ENCODE peak calls at places on chromosomes 7 and 10, in four cellular contexts. D is OCI-LY7, P is thoracic aorta, H is colonic mucosa. V is an unnamed sample.

GRCh38 chr10:10591682-10592412 is 425.8 kb upstream of the CELF2 start:
- DNase-seq in D (no peak), P (no peak), H (no peak), V (no peak)

GRCh38 chr7:2619120-2619519 is 12.7 kb upstream of the TTYH3 start:
- DNase-seq in D (no peak), P (no peak), H (no peak), V (no peak)

GRCh38 chr7:149637911-149638565 is 135.3 kb downstream of the ZNF467 start:
- DNase-seq in D (no peak), P (no peak), H (no peak), V (no peak)

GRCh38 chr10:58143944-58144343 is 123.8 kb downstream of the IPMK start:
- DNase-seq in D (no peak), P (no peak), H (no peak), V (no peak)

GRCh38 chr10:119306964-119307363 is 99.6 kb downstream of the GRK5 start:
- DNase-seq in D (no peak), P (no peak), H (no peak), V (no peak)

GRCh38 chr7:151339651-151340377 is 1.8 kb upstream of the NUB1 start:
- DNase-seq in D (no peak), P (no peak), H (no peak), V (no peak)

GRCh38 chr10:47344996-47345870 is 2.9 kb upstream of the RBP3 start:
- DNase-seq in D (no peak), P (no peak), H (no peak), V (no peak)

GRCh38 chr7:110994028-110994967 is 96.6 kb upstream of the LRRN3 start:
- DNase-seq in D (no peak), P (no peak), H (no peak), V (no peak)

GRCh38 chr7:25906003-25906402 is 246.0 kb upstream of the NFE2L3 start:
- DNase-seq in D (no peak), P (no peak), H (no peak), V (no peak)

GRCh38 chr10:70277396-70278030 is 6.3 kb downstream of the NPFFR1 start:
- DNase-seq in D (no peak), P (no peak), H (no peak), V (no peak)

GRCh38 chr10:95487994-95488393 is 73.2 kb downstream of the SORBS1 start:
- DNase-seq in D (no peak), P (no peak), H (no peak), V (no peak)

GRCh38 chr7:94669773-94670495 is 14.0 kb upstream of the SGCE start:
- DNase-seq in D (no peak), P (no peak), H (no peak), V (no peak)

GRCh38 chr7:50832744-50833143 is 50.0 kb upstream of the GRB10 start:
- DNase-seq in D (no peak), P (no peak), H (no peak), V (no peak)

GRCh38 chr10:133277993-133278576 is 1.4 kb upstream of the ADAM8 start:
- DNase-seq in D (no peak), P (no peak), H (no peak), V (no peak)

GRCh38 chr7:28291559-28291958 is 111.0 kb upstream of the JAZF1 start:
- DNase-seq in D (no peak), P (no peak), H (no peak), V (no peak)

GRCh38 chr10:114301951-114302710 is 63.1 kb downstream of the VWA2 start:
- DNase-seq in D (no peak), P (no peak), H (no peak), V (no peak)

GRCh38 chr10:87675396-87676376 is 16.0 kb downstream of the PAPSS2 start:
- DNase-seq in D (no peak), P (no peak), H (no peak), V (no peak)

GRCh38 chr10:130560573-130560972 is 424.4 kb downstream of the GLRX3 start:
- DNase-seq in D (no peak), P (no peak), H (no peak), V (no peak)

GRCh38 chr10:84755311-84755710 is 426.9 kb downstream of the CCSER2 start:
- DNase-seq in D (no peak), P (no peak), H (no peak), V (no peak)

GRCh38 chr10:119723161-119723560 is 2.7 kb upstream of the INPP5F start:
- DNase-seq in D (no peak), P (no peak), H (no peak), V (no peak)

GRCh38 chr7:44541028-44541869 is at the start of gene NPC1L1:
- DNase-seq in D (no peak), P (no peak), H (no peak), V (no peak)